ENCODE peak calls at places on chromosomes 16 and 17, in five cellular contexts. X is HS-5, K is upper lobe of right lung, I is mammary epithelial cell, Y is AG08395. Q is an unnamed sample.

GRCh38 chr16:19517424-19518089 is 4.3 kb downstream of the GDE1 start:
- DNase-seq in X (no peak), K (no peak), I (peak; percentile 79), Y (no peak), Q (no peak)

GRCh38 chr17:55394357-55395021 is 27.1 kb downstream of the MMD start:
- DNase-seq in X (no peak), K (no peak), I (no peak), Y (no peak), Q (no peak)

GRCh38 chr17:76237859-76238313 is 2.4 kb downstream of the RNF157 start:
- DNase-seq in X (no peak), K (no peak), I (no peak), Y (no peak), Q (no peak)

GRCh38 chr16:27273670-27274522 is 5.3 kb upstream of the NSMCE1 start:
- DNase-seq in X (no peak), K (no peak), I (no peak), Y (peak; percentile 39), Q (no peak)

GRCh38 chr17:61463068-61463980 is 11.1 kb downstream of the TBX4 start:
- DNase-seq in X (no peak), K (peak; percentile 65), I (no peak), Y (no peak), Q (no peak)

GRCh38 chr17:77729587-77729986 is 228.9 kb upstream of the TNRC6C start:
- DNase-seq in X (no peak), K (no peak), I (no peak), Y (no peak), Q (no peak)

GRCh38 chr16:19711643-19712042 is 6.4 kb downstream of the KNOP1 start:
- DNase-seq in X (no peak), K (no peak), I (no peak), Y (no peak), Q (no peak)

GRCh38 chr17:3602499-3602898 is 6.7 kb downstream of the TRPV1 start:
- DNase-seq in X (no peak), K (no peak), I (no peak), Y (no peak), Q (no peak)

GRCh38 chr17:10051112-10051511 is 146.0 kb upstream of the RCVRN start:
- DNase-seq in X (no peak), K (no peak), I (no peak), Y (peak; percentile 70), Q (no peak)

GRCh38 chr17:34241062-34241461 is 14.0 kb upstream of the CCL2 start:
- DNase-seq in X (no peak), K (no peak), I (no peak), Y (peak; percentile 23), Q (no peak)

GRCh38 chr16:46762583-46762982 is 14.4 kb upstream of the MYLK3 start:
- DNase-seq in X (no peak), K (no peak), I (peak; percentile 40), Y (no peak), Q (no peak)

GRCh38 chr16:79605999-79606398 is 5.5 kb upstream of the MAF start:
- DNase-seq in X (no peak), K (no peak), I (peak; percentile 80), Y (peak; percentile 25), Q (no peak)

GRCh38 chr17:16100737-16101400 is 101.2 kb downstream of the TTC19 start:
- DNase-seq in X (no peak), K (no peak), I (no peak), Y (no peak), Q (no peak)

GRCh38 chr16:68406458-68407041 is 41.8 kb downstream of the SMPD3 start:
- DNase-seq in X (no peak), K (no peak), I (no peak), Y (peak; percentile 73), Q (no peak)

GRCh38 chr17:67456889-67457288 is 79.8 kb downstream of the PITPNC1 start:
- DNase-seq in X (no peak), K (peak; percentile 17), I (no peak), Y (no peak), Q (no peak)

GRCh38 chr16:49776085-49776501 is 79.8 kb downstream of the ZNF423 start:
- DNase-seq in X (no peak), K (no peak), I (no peak), Y (no peak), Q (no peak)

GRCh38 chr17:68400404-68400735 is 56.9 kb downstream of the WIPI1 start:
- DNase-seq in X (no peak), K (no peak), I (no peak), Y (no peak), Q (no peak)

GRCh38 chr17:69819316-69820087 is 255.5 kb upstream of the KCNJ16 start:
- DNase-seq in X (no peak), K (no peak), I (no peak), Y (peak; percentile 40), Q (peak; percentile 2)

GRCh38 chr16:85253127-85253941 is 141.1 kb upstream of the CIBAR2 start:
- DNase-seq in X (no peak), K (peak; percentile 82), I (no peak), Y (peak; percentile 68), Q (no peak)

GRCh38 chr17:17106716-17107115 is 64.5 kb downstream of the MPRIP start:
- DNase-seq in X (no peak), K (no peak), I (no peak), Y (no peak), Q (no peak)

GRCh38 chr16:86631441-86631840 is 53.1 kb downstream of the FOXL1 start:
- DNase-seq in X (peak; percentile 31), K (peak; percentile 25), I (peak; percentile 54), Y (no peak), Q (no peak)

GRCh38 chr16:52451971-52452421 is 94.9 kb downstream of the TOX3 start:
- DNase-seq in X (no peak), K (no peak), I (no peak), Y (no peak), Q (no peak)

GRCh38 chr17:37698132-37698615 is 46.7 kb downstream of the HNF1B start:
- DNase-seq in X (peak; percentile 29), K (no peak), I (peak; percentile 96), Y (no peak), Q (no peak)

Q was measured in HS-27A.